ENCODE peak calls at places on chromosomes 2 and 18, in nine cellular contexts. One of them, this sample, is unnamed.

GRCh38 chr2:144382848-144383247 is 137.1 kb downstream of the ZEB2 start:
- DNase-seq in cardiac muscle cell: no peak
- DNase-seq in NCI-H1436 treated with DMSO at 0.1 percent for 48 hours: no peak
- DNase-seq in HTR-8/SVneo: no peak
- DNase-seq in brain microvascular endothelial cell: no peak
- DNase-seq in NCI-H2171 treated with DMSO at 0.1 percent for 48 hours: no peak
- DNase-seq in activated T-helper 9 cell treated with anti-CD3 and anti-CD28 coated beads, Interleukin-2, amount 50 U/mL, for 16 hours: no peak
- DNase-seq in endodermal cell: no peak
- DNase-seq in KG1: peak; percentile 77
- DNase-seq in this sample: peak; percentile 100

GRCh38 chr2:109422071-109422757 is 191.6 kb downstream of the SEPTIN10 start:
- DNase-seq in cardiac muscle cell: no peak
- DNase-seq in NCI-H1436 treated with DMSO at 0.1 percent for 48 hours: no peak
- DNase-seq in HTR-8/SVneo: no peak
- DNase-seq in brain microvascular endothelial cell: no peak
- DNase-seq in NCI-H2171 treated with DMSO at 0.1 percent for 48 hours: no peak
- DNase-seq in activated T-helper 9 cell treated with anti-CD3 and anti-CD28 coated beads, Interleukin-2, amount 50 U/mL, for 16 hours: no peak
- DNase-seq in endodermal cell: no peak
- DNase-seq in KG1: no peak
- DNase-seq in this sample: no peak

GRCh38 chr2:120861191-120861575 is 125.5 kb downstream of the GLI2 start:
- DNase-seq in cardiac muscle cell: no peak
- DNase-seq in NCI-H1436 treated with DMSO at 0.1 percent for 48 hours: no peak
- DNase-seq in HTR-8/SVneo: no peak
- DNase-seq in brain microvascular endothelial cell: no peak
- DNase-seq in NCI-H2171 treated with DMSO at 0.1 percent for 48 hours: no peak
- DNase-seq in activated T-helper 9 cell treated with anti-CD3 and anti-CD28 coated beads, Interleukin-2, amount 50 U/mL, for 16 hours: no peak
- DNase-seq in endodermal cell: no peak
- DNase-seq in KG1: no peak
- DNase-seq in this sample: no peak

GRCh38 chr2:170163666-170164065 is 14.3 kb upstream of the MYO3B start:
- DNase-seq in cardiac muscle cell: no peak
- DNase-seq in NCI-H1436 treated with DMSO at 0.1 percent for 48 hours: no peak
- DNase-seq in HTR-8/SVneo: no peak
- DNase-seq in brain microvascular endothelial cell: no peak
- DNase-seq in NCI-H2171 treated with DMSO at 0.1 percent for 48 hours: no peak
- DNase-seq in activated T-helper 9 cell treated with anti-CD3 and anti-CD28 coated beads, Interleukin-2, amount 50 U/mL, for 16 hours: no peak
- DNase-seq in endodermal cell: no peak
- DNase-seq in KG1: no peak
- DNase-seq in this sample: no peak

GRCh38 chr2:162092656-162093556 is 18.9 kb upstream of the DPP4 start:
- DNase-seq in cardiac muscle cell: peak; percentile 97
- DNase-seq in NCI-H1436 treated with DMSO at 0.1 percent for 48 hours: no peak
- DNase-seq in HTR-8/SVneo: no peak
- DNase-seq in brain microvascular endothelial cell: peak; percentile 92
- DNase-seq in NCI-H2171 treated with DMSO at 0.1 percent for 48 hours: no peak
- DNase-seq in activated T-helper 9 cell treated with anti-CD3 and anti-CD28 coated beads, Interleukin-2, amount 50 U/mL, for 16 hours: no peak
- DNase-seq in endodermal cell: no peak
- DNase-seq in KG1: no peak
- DNase-seq in this sample: no peak

GRCh38 chr2:99404039-99404799 is 67.0 kb downstream of the EIF5B start:
- DNase-seq in cardiac muscle cell: no peak
- DNase-seq in NCI-H1436 treated with DMSO at 0.1 percent for 48 hours: no peak
- DNase-seq in HTR-8/SVneo: no peak
- DNase-seq in brain microvascular endothelial cell: no peak
- DNase-seq in NCI-H2171 treated with DMSO at 0.1 percent for 48 hours: no peak
- DNase-seq in activated T-helper 9 cell treated with anti-CD3 and anti-CD28 coated beads, Interleukin-2, amount 50 U/mL, for 16 hours: no peak
- DNase-seq in endodermal cell: peak; percentile 67
- DNase-seq in KG1: no peak
- DNase-seq in this sample: peak; percentile 40

GRCh38 chr2:234412726-234413125 is 84.2 kb downstream of the ARL4C start:
- DNase-seq in cardiac muscle cell: peak; percentile 39
- DNase-seq in NCI-H1436 treated with DMSO at 0.1 percent for 48 hours: no peak
- DNase-seq in HTR-8/SVneo: no peak
- DNase-seq in brain microvascular endothelial cell: peak; percentile 10
- DNase-seq in NCI-H2171 treated with DMSO at 0.1 percent for 48 hours: no peak
- DNase-seq in activated T-helper 9 cell treated with anti-CD3 and anti-CD28 coated beads, Interleukin-2, amount 50 U/mL, for 16 hours: no peak
- DNase-seq in endodermal cell: no peak
- DNase-seq in KG1: no peak
- DNase-seq in this sample: no peak

GRCh38 chr2:42513252-42513918 is 19.6 kb upstream of the KCNG3 start:
- DNase-seq in cardiac muscle cell: peak; percentile 69
- DNase-seq in NCI-H1436 treated with DMSO at 0.1 percent for 48 hours: no peak
- DNase-seq in HTR-8/SVneo: peak; percentile 68
- DNase-seq in brain microvascular endothelial cell: peak; percentile 48
- DNase-seq in NCI-H2171 treated with DMSO at 0.1 percent for 48 hours: no peak
- DNase-seq in activated T-helper 9 cell treated with anti-CD3 and anti-CD28 coated beads, Interleukin-2, amount 50 U/mL, for 16 hours: no peak
- DNase-seq in endodermal cell: peak; percentile 83
- DNase-seq in KG1: no peak
- DNase-seq in this sample: peak; percentile 53

GRCh38 chr2:10833021-10833420 is 20.4 kb upstream of the PDIA6 start:
- DNase-seq in cardiac muscle cell: no peak
- DNase-seq in NCI-H1436 treated with DMSO at 0.1 percent for 48 hours: no peak
- DNase-seq in HTR-8/SVneo: no peak
- DNase-seq in brain microvascular endothelial cell: no peak
- DNase-seq in NCI-H2171 treated with DMSO at 0.1 percent for 48 hours: no peak
- DNase-seq in activated T-helper 9 cell treated with anti-CD3 and anti-CD28 coated beads, Interleukin-2, amount 50 U/mL, for 16 hours: no peak
- DNase-seq in endodermal cell: no peak
- DNase-seq in KG1: no peak
- DNase-seq in this sample: no peak

GRCh38 chr2:191321861-191322662 is 76.9 kb downstream of the MYO1B start:
- DNase-seq in cardiac muscle cell: peak; percentile 62
- DNase-seq in NCI-H1436 treated with DMSO at 0.1 percent for 48 hours: no peak
- DNase-seq in HTR-8/SVneo: no peak
- DNase-seq in brain microvascular endothelial cell: peak; percentile 50
- DNase-seq in NCI-H2171 treated with DMSO at 0.1 percent for 48 hours: peak; percentile 75
- DNase-seq in activated T-helper 9 cell treated with anti-CD3 and anti-CD28 coated beads, Interleukin-2, amount 50 U/mL, for 16 hours: no peak
- DNase-seq in endodermal cell: peak; percentile 87
- DNase-seq in KG1: peak; percentile 44
- DNase-seq in this sample: peak; percentile 96

GRCh38 chr2:166057363-166058169 is 70.3 kb downstream of the SCN1A start:
- DNase-seq in cardiac muscle cell: peak; percentile 64
- DNase-seq in NCI-H1436 treated with DMSO at 0.1 percent for 48 hours: no peak
- DNase-seq in HTR-8/SVneo: no peak
- DNase-seq in brain microvascular endothelial cell: no peak
- DNase-seq in NCI-H2171 treated with DMSO at 0.1 percent for 48 hours: peak; percentile 31
- DNase-seq in activated T-helper 9 cell treated with anti-CD3 and anti-CD28 coated beads, Interleukin-2, amount 50 U/mL, for 16 hours: no peak
- DNase-seq in endodermal cell: no peak
- DNase-seq in KG1: no peak
- DNase-seq in this sample: peak; percentile 67

GRCh38 chr18:41532344-41533086 is 422.5 kb upstream of the PIK3C3 start:
- DNase-seq in cardiac muscle cell: peak; percentile 46
- DNase-seq in NCI-H1436 treated with DMSO at 0.1 percent for 48 hours: no peak
- DNase-seq in HTR-8/SVneo: no peak
- DNase-seq in brain microvascular endothelial cell: peak; percentile 1
- DNase-seq in NCI-H2171 treated with DMSO at 0.1 percent for 48 hours: no peak
- DNase-seq in activated T-helper 9 cell treated with anti-CD3 and anti-CD28 coated beads, Interleukin-2, amount 50 U/mL, for 16 hours: no peak
- DNase-seq in endodermal cell: peak; percentile 55
- DNase-seq in KG1: no peak
- DNase-seq in this sample: peak; percentile 21

GRCh38 chr2:175154670-175155082 is 13.3 kb downstream of the ATF2 start:
- DNase-seq in cardiac muscle cell: peak; percentile 76
- DNase-seq in NCI-H1436 treated with DMSO at 0.1 percent for 48 hours: no peak
- DNase-seq in HTR-8/SVneo: peak; percentile 41
- DNase-seq in brain microvascular endothelial cell: peak; percentile 68
- DNase-seq in NCI-H2171 treated with DMSO at 0.1 percent for 48 hours: no peak
- DNase-seq in activated T-helper 9 cell treated with anti-CD3 and anti-CD28 coated beads, Interleukin-2, amount 50 U/mL, for 16 hours: no peak
- DNase-seq in endodermal cell: no peak
- DNase-seq in KG1: no peak
- DNase-seq in this sample: no peak

GRCh38 chr2:156452971-156453370 is 16.8 kb downstream of the GPD2 start:
- DNase-seq in cardiac muscle cell: peak; percentile 31
- DNase-seq in NCI-H1436 treated with DMSO at 0.1 percent for 48 hours: no peak
- DNase-seq in HTR-8/SVneo: no peak
- DNase-seq in brain microvascular endothelial cell: no peak
- DNase-seq in NCI-H2171 treated with DMSO at 0.1 percent for 48 hours: no peak
- DNase-seq in activated T-helper 9 cell treated with anti-CD3 and anti-CD28 coated beads, Interleukin-2, amount 50 U/mL, for 16 hours: no peak
- DNase-seq in endodermal cell: no peak
- DNase-seq in KG1: no peak
- DNase-seq in this sample: no peak

GRCh38 chr2:127561371-127561770 is 25.9 kb downstream of the MYO7B start:
- DNase-seq in cardiac muscle cell: no peak
- DNase-seq in NCI-H1436 treated with DMSO at 0.1 percent for 48 hours: no peak
- DNase-seq in HTR-8/SVneo: no peak
- DNase-seq in brain microvascular endothelial cell: no peak
- DNase-seq in NCI-H2171 treated with DMSO at 0.1 percent for 48 hours: no peak
- DNase-seq in activated T-helper 9 cell treated with anti-CD3 and anti-CD28 coated beads, Interleukin-2, amount 50 U/mL, for 16 hours: no peak
- DNase-seq in endodermal cell: no peak
- DNase-seq in KG1: no peak
- DNase-seq in this sample: no peak

GRCh38 chr18:56382541-56382940 is 255.9 kb downstream of the TXNL1 start:
- DNase-seq in cardiac muscle cell: peak; percentile 61
- DNase-seq in NCI-H1436 treated with DMSO at 0.1 percent for 48 hours: peak; percentile 43
- DNase-seq in HTR-8/SVneo: no peak
- DNase-seq in brain microvascular endothelial cell: no peak
- DNase-seq in NCI-H2171 treated with DMSO at 0.1 percent for 48 hours: no peak
- DNase-seq in activated T-helper 9 cell treated with anti-CD3 and anti-CD28 coated beads, Interleukin-2, amount 50 U/mL, for 16 hours: no peak
- DNase-seq in endodermal cell: no peak
- DNase-seq in KG1: no peak
- DNase-seq in this sample: no peak

GRCh38 chr2:201470821-201471731 is 19.5 kb downstream of the STRADB start:
- DNase-seq in cardiac muscle cell: peak; percentile 22
- DNase-seq in NCI-H1436 treated with DMSO at 0.1 percent for 48 hours: no peak
- DNase-seq in HTR-8/SVneo: no peak
- DNase-seq in brain microvascular endothelial cell: peak; percentile 58
- DNase-seq in NCI-H2171 treated with DMSO at 0.1 percent for 48 hours: no peak
- DNase-seq in activated T-helper 9 cell treated with anti-CD3 and anti-CD28 coated beads, Interleukin-2, amount 50 U/mL, for 16 hours: no peak
- DNase-seq in endodermal cell: peak; percentile 79
- DNase-seq in KG1: no peak
- DNase-seq in this sample: no peak

GRCh38 chr2:217988014-217988839 is 14.6 kb downstream of the TNS1 start:
- DNase-seq in cardiac muscle cell: peak; percentile 79
- DNase-seq in NCI-H1436 treated with DMSO at 0.1 percent for 48 hours: no peak
- DNase-seq in HTR-8/SVneo: peak; percentile 75
- DNase-seq in brain microvascular endothelial cell: peak; percentile 65
- DNase-seq in NCI-H2171 treated with DMSO at 0.1 percent for 48 hours: peak; percentile 46
- DNase-seq in activated T-helper 9 cell treated with anti-CD3 and anti-CD28 coated beads, Interleukin-2, amount 50 U/mL, for 16 hours: peak; percentile 21
- DNase-seq in endodermal cell: peak; percentile 97
- DNase-seq in KG1: peak; percentile 80
- DNase-seq in this sample: peak; percentile 36

GRCh38 chr2:100895402-100895801 is 75.5 kb downstream of the NPAS2 start:
- DNase-seq in cardiac muscle cell: no peak
- DNase-seq in NCI-H1436 treated with DMSO at 0.1 percent for 48 hours: no peak
- DNase-seq in HTR-8/SVneo: no peak
- DNase-seq in brain microvascular endothelial cell: no peak
- DNase-seq in NCI-H2171 treated with DMSO at 0.1 percent for 48 hours: no peak
- DNase-seq in activated T-helper 9 cell treated with anti-CD3 and anti-CD28 coated beads, Interleukin-2, amount 50 U/mL, for 16 hours: no peak
- DNase-seq in endodermal cell: peak; percentile 32
- DNase-seq in KG1: no peak
- DNase-seq in this sample: no peak

GRCh38 chr18:22272242-22272641 is 102.9 kb downstream of the GATA6 start:
- DNase-seq in cardiac muscle cell: peak; percentile 16
- DNase-seq in NCI-H1436 treated with DMSO at 0.1 percent for 48 hours: no peak
- DNase-seq in HTR-8/SVneo: no peak
- DNase-seq in brain microvascular endothelial cell: no peak
- DNase-seq in NCI-H2171 treated with DMSO at 0.1 percent for 48 hours: no peak
- DNase-seq in activated T-helper 9 cell treated with anti-CD3 and anti-CD28 coated beads, Interleukin-2, amount 50 U/mL, for 16 hours: no peak
- DNase-seq in endodermal cell: no peak
- DNase-seq in KG1: no peak
- DNase-seq in this sample: no peak

GRCh38 chr2:205934443-205934842 is 151.5 kb downstream of the INO80D start:
- DNase-seq in cardiac muscle cell: peak; percentile 9
- DNase-seq in NCI-H1436 treated with DMSO at 0.1 percent for 48 hours: no peak
- DNase-seq in HTR-8/SVneo: no peak
- DNase-seq in brain microvascular endothelial cell: no peak
- DNase-seq in NCI-H2171 treated with DMSO at 0.1 percent for 48 hours: no peak
- DNase-seq in activated T-helper 9 cell treated with anti-CD3 and anti-CD28 coated beads, Interleukin-2, amount 50 U/mL, for 16 hours: no peak
- DNase-seq in endodermal cell: no peak
- DNase-seq in KG1: no peak
- DNase-seq in this sample: no peak

This sample was measured in Kasumi-1.